ENCODE peak calls at places on chromosomes 6 and 20, in ten cellular contexts. C is A549, A is ovary, B is lower leg skin, F is heart left ventricle, V is transverse colon, E is Peyer's patch, P is K562, Z is body of pancreas, T is endothelial cell of umbilical vein. R is an unnamed sample.

GRCh38 chr20:1813101-1813529 is 82.1 kb upstream of the SIRPA start:
- DNase-seq in T (peak; percentile 92), P (no peak), Z (peak; percentile 49), A (no peak), C (peak; percentile 86), V (peak; percentile 35), F (peak; percentile 87), B (peak; percentile 87), E (no peak), R (no peak)

GRCh38 chr20:5039255-5039657 is 37.9 kb upstream of the SLC23A2 start:
- DNase-seq in V (no peak), F (no peak), Z (no peak), C (no peak), P (no peak), T (no peak), A (no peak), B (no peak), E (peak; percentile 32), R (no peak)

GRCh38 chr6:84568971-84569370 is 195.4 kb downstream of the TBX18 start:
- DNase-seq in Z (no peak), T (peak; percentile 64), A (no peak), B (no peak), P (no peak), C (peak; percentile 48), V (no peak), F (no peak), E (no peak), R (peak; percentile 10)

GRCh38 chr6:166364480-166364879 is 18.3 kb downstream of the MPC1 start:
- DNase-seq in P (no peak), B (no peak), Z (no peak), T (no peak), V (no peak), E (no peak), F (no peak), A (no peak), C (no peak), R (no peak)

GRCh38 chr6:49552596-49552995 is 2.1 kb downstream of the C6orf141 start:
- DNase-seq in T (no peak), C (no peak), Z (no peak), V (no peak), A (no peak), P (no peak), E (no peak), F (no peak), B (no peak), R (no peak)

GRCh38 chr6:163159689-163160088 is 254.8 kb upstream of the QKI start:
- DNase-seq in T (no peak), F (no peak), P (no peak), Z (no peak), B (no peak), A (no peak), C (no peak), E (no peak), V (no peak), R (no peak)

GRCh38 chr6:136317023-136317649 is 27.5 kb upstream of the BCLAF1 start:
- DNase-seq in T (peak; percentile 59), A (peak; percentile 40), F (peak; percentile 35), Z (peak; percentile 72), E (no peak), B (no peak), C (peak; percentile 69), V (peak; percentile 63), P (peak; percentile 66), R (peak; percentile 66)

GRCh38 chr20:50095476-50096078 is 17.4 kb downstream of the UBE2V1 start:
- DNase-seq in C (no peak), F (no peak), Z (peak; percentile 5), P (no peak), B (peak; percentile 71), T (no peak), A (no peak), V (no peak), E (no peak), R (peak; percentile 19)

GRCh38 chr6:158459726-158460125 is 100.2 kb upstream of the TMEM181 start:
- DNase-seq in E (no peak), P (no peak), Z (no peak), C (no peak), A (no peak), F (no peak), B (no peak), T (peak; percentile 88), V (no peak), R (no peak)

GRCh38 chr6:33116417-33116816 is 40.6 kb downstream of the HLA-DPB1 start:
- DNase-seq in T (no peak), V (no peak), F (no peak), B (peak; percentile 57), E (no peak), C (no peak), A (no peak), Z (no peak), P (no peak), R (no peak)

GRCh38 chr20:19277381-19277780 is 64.9 kb downstream of the SLC24A3 start:
- DNase-seq in C (no peak), B (no peak), P (no peak), A (no peak), F (no peak), E (no peak), V (no peak), T (no peak), Z (no peak), R (no peak)

GRCh38 chr6:82246802-82247633 is 526 bp downstream of the IBTK start:
- DNase-seq in F (peak; percentile 65), B (peak; percentile 89), A (peak; percentile 10), Z (peak; percentile 59), E (peak; percentile 59), P (peak; percentile 73), T (peak; percentile 73), V (peak; percentile 64), C (peak; percentile 74), R (peak; percentile 81)

GRCh38 chr6:43113431-43114260 is 37.5 kb downstream of the PTK7 start:
- DNase-seq in V (peak; percentile 28), B (no peak), Z (no peak), C (no peak), P (no peak), E (no peak), A (no peak), T (no peak), F (no peak), R (no peak)

GRCh38 chr6:147132889-147133288 is 71.3 kb upstream of the STXBP5 start:
- DNase-seq in F (no peak), Z (no peak), E (no peak), V (no peak), A (no peak), P (no peak), B (no peak), C (no peak), T (no peak), R (no peak)

GRCh38 chr20:35541783-35542662 is at the start of gene ERGIC3:
- DNase-seq in B (peak; percentile 99), E (peak; percentile 97), Z (peak; percentile 98), C (peak; percentile 96), T (peak; percentile 96), A (peak; percentile 96), P (peak; percentile 95), V (peak; percentile 99), F (peak; percentile 98), R (peak; percentile 97)
- TF ChIP-seq POLR2A in B (no peak), E (peak; percentile 40), Z (peak; percentile 69), C (peak; percentile 69), T (peak; percentile 78), A (peak; percentile 19), P (peak; percentile 92), V (peak; percentile 74), F (peak; percentile 63), R (peak; percentile 68)

GRCh38 chr6:2244261-2245102 is 923 bp downstream of the GMDS start:
- DNase-seq in C (no peak), Z (no peak), B (no peak), V (no peak), E (peak; percentile 31), T (peak; percentile 22), P (no peak), F (no peak), A (no peak), R (peak; percentile 54)

GRCh38 chr6:2245954-2246863 is 804 bp upstream of the GMDS start:
- DNase-seq in B (peak; percentile 90), F (peak; percentile 66), P (peak; percentile 68), Z (peak; percentile 98), T (peak; percentile 76), E (peak; percentile 50), A (peak; percentile 52), C (peak; percentile 47), V (peak; percentile 93), R (peak; percentile 71)

GRCh38 chr6:2247664-2248063 is 2.3 kb upstream of the GMDS start:
- DNase-seq in F (no peak), E (no peak), T (no peak), B (no peak), Z (no peak), C (no peak), A (no peak), V (no peak), P (no peak), R (no peak)

GRCh38 chr6:2242311-2242710 is 3.1 kb downstream of the GMDS start:
- DNase-seq in T (no peak), Z (no peak), E (no peak), V (no peak), P (no peak), B (no peak), C (no peak), A (no peak), F (no peak), R (no peak)

GRCh38 chr6:2245103-2245953 is at the start of gene GMDS:
- DNase-seq in Z (peak; percentile 92), C (peak; percentile 79), A (peak; percentile 80), B (peak; percentile 95), P (peak; percentile 98), F (peak; percentile 90), T (peak; percentile 90), V (peak; percentile 92), E (peak; percentile 84), R (peak; percentile 93)
- TF ChIP-seq POLR2A in Z (peak; percentile 95), C (peak; percentile 64), A (peak; percentile 63), B (no peak), P (peak; percentile 82), F (peak; percentile 97), T (peak; percentile 87), V (peak; percentile 84), E (peak; percentile 90), R (peak; percentile 83)

GRCh38 chr20:38806855-38807655 is 1.6 kb downstream of the PPP1R16B start:
- DNase-seq in A (no peak), P (no peak), V (peak; percentile 36), F (no peak), T (peak; percentile 28), C (no peak), E (peak; percentile 65), B (peak; percentile 58), Z (no peak), R (no peak)
- TF ChIP-seq POLR2A in A (no peak), P (no peak), V (no peak), F (no peak), T (no peak), C (no peak), E (no peak), B (no peak), Z (no peak), R (no peak)

DNA sequence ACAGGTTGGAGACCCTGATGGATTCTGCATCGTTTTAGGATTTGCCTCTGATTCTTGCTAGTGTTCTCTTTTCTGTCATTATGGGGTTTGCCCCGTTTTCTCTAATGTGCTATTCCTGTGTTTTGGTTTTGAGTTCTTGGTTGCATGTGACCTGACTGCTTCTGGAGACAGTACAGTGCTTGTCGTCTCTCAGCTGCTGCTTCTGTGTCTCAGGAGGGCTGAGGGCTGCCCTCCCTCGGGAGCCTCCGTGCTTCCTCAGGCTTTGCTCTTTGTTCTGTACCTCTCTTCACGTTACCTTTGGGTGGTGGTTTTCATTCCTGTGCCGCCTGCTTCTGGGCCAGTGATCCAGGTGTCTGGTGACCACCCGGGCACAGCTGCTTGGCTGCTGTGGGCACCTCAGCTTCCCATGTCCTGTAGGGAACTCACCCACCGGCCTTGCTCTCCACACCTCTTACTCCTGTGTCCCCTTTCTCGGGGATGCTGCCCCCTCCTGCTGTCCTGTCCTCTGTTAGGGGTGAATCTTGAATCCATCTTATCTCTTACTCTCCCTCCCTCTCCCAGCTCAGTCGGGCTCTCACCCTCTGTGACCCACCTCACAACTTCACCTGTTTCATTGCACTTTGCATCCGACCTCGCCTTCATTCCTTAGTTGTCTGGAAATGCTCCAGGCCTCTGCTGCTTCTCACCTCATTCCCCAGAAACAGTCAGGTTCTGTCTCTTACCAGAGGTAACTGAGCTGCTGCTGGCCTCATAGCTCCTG is 33.2 kb downstream of the PANK2 start:
- DNase-seq in C (no peak), P (no peak), F (no peak), Z (no peak), B (peak; percentile 77), A (no peak), T (no peak), E (no peak), V (no peak), R (no peak)
- TF ChIP-seq POLR2A in C (no peak), P (no peak), F (no peak), Z (no peak), B (no peak), A (no peak), T (no peak), E (no peak), V (no peak), R (no peak)

R was measured in erythroblast.